ENCODE peak calls at places on chromosomes 12 and 14, in five cellular contexts. One of them, this sample, is unnamed. For H3K4me1, the result is how much of the 10 kb centered on the place peaks cover.

GRCh38 chr12:53052419-53053222 is 2.8 kb downstream of the TNS2 start:
- DNase-seq in HCT116: no peak
- DNase-seq in GM12878: no peak
- DNase-seq in K562: no peak
- DNase-seq in H1: no peak
- DNase-seq in this sample: no peak

GRCh38 chr12:115451785-115452736 is 768.1 kb upstream of the TBX3 start:
- DNase-seq in HCT116: no peak
- DNase-seq in H1: peak
- DNase-seq in GM12878: no peak
- DNase-seq in K562: peak
- DNase-seq in this sample: peak

GRCh38 chr14:75667099-75667498 is 6.1 kb downstream of the TTLL5 start:
- DNase-seq in HCT116: no peak
- DNase-seq in GM12878: no peak
- DNase-seq in K562: no peak
- DNase-seq in H1: no peak
- DNase-seq in this sample: no peak

GRCh38 chr14:61526405-61527312 is 168.7 kb upstream of the HIF1A start:
- DNase-seq in H1: no peak
- DNase-seq in HCT116: no peak
- DNase-seq in K562: no peak
- DNase-seq in GM12878: no peak
- DNase-seq in this sample: no peak

GRCh38 chr12:28974166-28974565 is 174.9 kb upstream of the FAR2 start:
- DNase-seq in HCT116: no peak
- DNase-seq in H1: no peak
- DNase-seq in K562: no peak
- DNase-seq in GM12878: no peak
- DNase-seq in this sample: no peak

GRCh38 chr12:57211791-57212700 is 4.5 kb upstream of the NXPH4 start:
- DNase-seq in GM12878: no peak
- DNase-seq in K562: no peak
- DNase-seq in HCT116: no peak
- DNase-seq in H1: no peak
- DNase-seq in this sample: no peak

GRCh38 chr12:47808049-47808448 is 11.7 kb downstream of the HDAC7 start:
- DNase-seq in GM12878: peak
- DNase-seq in H1: no peak
- DNase-seq in HCT116: no peak
- DNase-seq in K562: peak
- DNase-seq in this sample: no peak

GRCh38 chr12:83954071-83954789 is 958.4 kb downstream of the SLC6A15 start:
- DNase-seq in HCT116: no peak
- DNase-seq in GM12878: no peak
- DNase-seq in K562: no peak
- DNase-seq in H1: no peak
- DNase-seq in this sample: no peak

GRCh38 chr14:33986804-33987203 is 35.9 kb upstream of the EGLN3 start:
- DNase-seq in K562: no peak
- DNase-seq in HCT116: peak
- DNase-seq in H1: no peak
- DNase-seq in GM12878: no peak
- DNase-seq in this sample: no peak

GRCh38 chr14:35155962-35156361 is 33.6 kb downstream of the PRORP start:
- DNase-seq in K562: no peak
- DNase-seq in HCT116: no peak
- DNase-seq in H1: no peak
- DNase-seq in GM12878: no peak
- DNase-seq in this sample: no peak

GRCh38 chr14:77523109-77523508 is 24.5 kb upstream of the ISM2 start:
- DNase-seq in HCT116: no peak
- DNase-seq in K562: no peak
- DNase-seq in GM12878: no peak
- DNase-seq in H1: no peak
- DNase-seq in this sample: no peak

GRCh38 chr12:120468846-120469449 is 600 bp downstream of the SRSF9 start:
- DNase-seq in GM12878: no peak
- DNase-seq in HCT116: no peak
- DNase-seq in K562: peak
- DNase-seq in H1: no peak
- DNase-seq in this sample: no peak

GRCh38 chr14:103729496-103730448 is 14.2 kb downstream of the ZFYVE21 start:
- DNase-seq in K562: no peak
- DNase-seq in H1: no peak
- DNase-seq in HCT116: no peak
- DNase-seq in GM12878: no peak
- DNase-seq in this sample: no peak

GRCh38 chr14:22640192-22640591 is 4.0 kb downstream of the OR6J1 start:
- DNase-seq in K562: no peak
- DNase-seq in H1: no peak
- DNase-seq in GM12878: no peak
- DNase-seq in HCT116: no peak
- DNase-seq in this sample: no peak

GRCh38 chr12:97046901-97047300 is 139.8 kb downstream of the NEDD1 start:
- DNase-seq in K562: no peak
- DNase-seq in HCT116: no peak
- DNase-seq in GM12878: no peak
- DNase-seq in H1: no peak
- DNase-seq in this sample: no peak

GRCh38 chr14:40280652-40281051 is 848.4 kb upstream of the FBXO33 start:
- DNase-seq in K562: no peak
- DNase-seq in GM12878: no peak
- DNase-seq in H1: no peak
- DNase-seq in HCT116: no peak
- DNase-seq in this sample: no peak

GRCh38 chr14:68819260-68819691 is 26.4 kb upstream of the ZFP36L1 start:
- DNase-seq in K562: peak
- DNase-seq in H1: peak
- DNase-seq in HCT116: peak
- DNase-seq in GM12878: no peak
- DNase-seq in this sample: peak

GRCh38 chr12:51631591-51631990 is 40.6 kb downstream of the SCN8A start:
- DNase-seq in GM12878: no peak
- DNase-seq in HCT116: peak
- DNase-seq in K562: no peak
- DNase-seq in H1: no peak
- DNase-seq in this sample: no peak

GRCh38 chr14:103402700-103403099 is 17.5 kb downstream of the MARK3 start:
- DNase-seq in GM12878: no peak
- DNase-seq in H1: no peak
- DNase-seq in K562: no peak
- DNase-seq in HCT116: no peak
- DNase-seq in this sample: no peak

GRCh38 chr12:120100630-120101029 is 15.9 kb downstream of the RAB35 start:
- DNase-seq in GM12878: no peak
- DNase-seq in H1: no peak
- DNase-seq in HCT116: no peak
- DNase-seq in K562: no peak
- DNase-seq in this sample: no peak

GRCh38 chr14:60008042-60008441 is 83.7 kb upstream of the PCNX4 start:
- DNase-seq in GM12878: no peak
- DNase-seq in HCT116: no peak
- DNase-seq in K562: no peak
- DNase-seq in H1: no peak
- DNase-seq in this sample: no peak

GRCh38 chr14:93733231-93733630 is 55.1 kb downstream of the PRIMA1 start:
- DNase-seq in H1: no peak
- DNase-seq in GM12878: no peak
- DNase-seq in K562: no peak
- DNase-seq in HCT116: no peak
- DNase-seq in this sample: no peak

GRCh38 chr12:98788396-98788795 is 143.3 kb downstream of the APAF1 start:
- DNase-seq in GM12878: no peak
- DNase-seq in K562: no peak
- DNase-seq in HCT116: no peak
- DNase-seq in H1: no peak
- DNase-seq in this sample: no peak

GRCh38 chr12:51218607-51219161 is 822 bp upstream of the POU6F1 start:
- DNase-seq in HCT116: no peak
- DNase-seq in H1: peak
- DNase-seq in GM12878: no peak
- DNase-seq in K562: peak
- DNase-seq in this sample: peak

GRCh38 chr12:43282106-43282505 is 269.9 kb downstream of the ADAMTS20 start:
- DNase-seq in H1: no peak
- DNase-seq in HCT116: peak
- DNase-seq in GM12878: no peak
- DNase-seq in K562: no peak
- DNase-seq in this sample: no peak

GRCh38 chr12:27523305-27523641 is 733 bp upstream of the PPFIBP1 start:
- DNase-seq in K562: peak
- DNase-seq in H1: no peak
- DNase-seq in HCT116: no peak
- DNase-seq in GM12878: no peak
- DNase-seq in this sample: no peak

GRCh38 chr12:27524489-27524835 is 456 bp downstream of the PPFIBP1 start:
- DNase-seq in GM12878: no peak
- DNase-seq in HCT116: no peak
- DNase-seq in K562: no peak
- DNase-seq in H1: no peak
- DNase-seq in this sample: no peak

GRCh38 chr12:27523642-27524488 is at the start of gene PPFIBP1:
- DNase-seq in GM12878: peak
- DNase-seq in H1: peak
- DNase-seq in K562: peak
- DNase-seq in HCT116: peak
- DNase-seq in this sample: peak

GRCh38 chr12:27524839-27525238 is 833 bp downstream of the PPFIBP1 start:
- DNase-seq in HCT116: no peak
- DNase-seq in GM12878: no peak
- DNase-seq in H1: no peak
- DNase-seq in K562: no peak
- DNase-seq in this sample: no peak

DNA sequence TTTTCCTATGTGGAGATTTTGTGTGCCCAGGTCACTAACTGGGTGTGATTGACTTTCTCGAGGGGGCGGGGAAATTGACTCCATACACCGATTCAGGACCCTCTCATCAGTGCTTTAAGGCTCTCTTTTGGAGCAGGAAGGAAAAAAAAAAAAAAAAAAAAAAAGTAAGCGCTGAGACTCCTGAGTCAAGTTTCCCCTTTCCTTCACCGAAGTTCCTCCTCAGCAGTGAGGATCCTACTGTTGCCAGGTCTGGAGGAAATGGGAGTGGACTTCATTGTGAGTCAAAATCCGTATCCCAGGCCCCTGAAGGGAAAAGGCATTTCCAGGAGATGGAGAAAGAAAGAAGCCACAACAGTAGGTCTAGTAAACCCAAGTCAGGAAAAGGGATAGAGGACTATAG is 1.4 kb downstream of the PPFIBP1 start:
- DNase-seq in GM12878: no peak
- DNase-seq in K562: no peak
- DNase-seq in HCT116: no peak
- DNase-seq in H1: no peak
- DNase-seq in this sample: peak
- H3K4me1 ChIP-seq in GM12878: under half
- H3K4me1 ChIP-seq in K562: under half
- H3K4me1 ChIP-seq in HCT116: under half
- H3K4me1 ChIP-seq in H1: under half
- H3K4me1 ChIP-seq in this sample: under half

GRCh38 chr12:81615031-81615430 is 144.1 kb downstream of the PPFIA2 start:
- DNase-seq in HCT116: no peak
- DNase-seq in GM12878: no peak
- DNase-seq in H1: no peak
- DNase-seq in K562: no peak
- DNase-seq in this sample: no peak

GRCh38 chr12:81617915-81618314 is 141.2 kb downstream of the PPFIA2 start:
- DNase-seq in GM12878: no peak
- DNase-seq in H1: no peak
- DNase-seq in K562: no peak
- DNase-seq in HCT116: no peak
- DNase-seq in this sample: no peak
- TF ChIP-seq YY1 in GM12878: no peak
- TF ChIP-seq YY1 in H1: no peak
- TF ChIP-seq YY1 in K562: no peak
- TF ChIP-seq YY1 in HCT116: no peak
- TF ChIP-seq YY1 in this sample: no peak

GRCh38 chr12:107451246-107451645 is 234.4 kb upstream of the PWP1 start:
- DNase-seq in GM12878: no peak
- DNase-seq in HCT116: no peak
- DNase-seq in K562: no peak
- DNase-seq in H1: no peak
- DNase-seq in this sample: no peak

GRCh38 chr12:107449891-107450290 is 235.7 kb upstream of the PWP1 start:
- DNase-seq in HCT116: no peak
- DNase-seq in K562: no peak
- DNase-seq in H1: no peak
- DNase-seq in GM12878: no peak
- DNase-seq in this sample: no peak

GRCh38 chr12:107448198-107448597 is 237.4 kb upstream of the PWP1 start:
- DNase-seq in K562: peak
- DNase-seq in GM12878: no peak
- DNase-seq in H1: peak
- DNase-seq in HCT116: peak
- DNase-seq in this sample: peak

GRCh38 chr12:107447336-107447735 is 238.3 kb upstream of the PWP1 start:
- DNase-seq in GM12878: no peak
- DNase-seq in H1: no peak
- DNase-seq in HCT116: no peak
- DNase-seq in K562: no peak
- DNase-seq in this sample: no peak

GRCh38 chr12:107450541-107450940 is 235.1 kb upstream of the PWP1 start:
- DNase-seq in HCT116: no peak
- DNase-seq in H1: no peak
- DNase-seq in K562: no peak
- DNase-seq in GM12878: no peak
- DNase-seq in this sample: no peak
- H3K4me1 ChIP-seq in HCT116: under half
- H3K4me1 ChIP-seq in H1: under half
- H3K4me1 ChIP-seq in K562: under half
- H3K4me1 ChIP-seq in GM12878: under half
- H3K4me1 ChIP-seq in this sample: under half

DNA sequence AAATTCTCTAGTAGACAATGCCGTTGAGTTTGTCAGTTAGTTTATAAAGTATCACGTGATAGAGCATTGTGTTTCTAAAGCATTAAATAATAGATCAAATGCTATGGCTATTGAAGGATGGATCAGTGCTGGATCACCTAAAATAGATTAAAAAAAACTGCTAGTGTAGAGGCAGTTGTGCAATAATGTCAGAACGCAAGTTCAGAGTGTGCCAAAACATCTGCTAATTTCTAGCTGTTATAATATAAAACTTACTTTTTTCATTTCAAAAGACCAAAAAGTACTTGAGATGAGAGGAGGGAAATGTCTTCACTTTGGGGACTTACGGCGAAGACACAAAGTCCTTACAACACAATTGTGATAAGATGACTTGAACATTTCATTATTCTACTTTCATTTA is 154.5 kb upstream of the PDE3A start:
- DNase-seq in HCT116: no peak
- DNase-seq in H1: no peak
- DNase-seq in GM12878: no peak
- DNase-seq in K562: no peak
- DNase-seq in this sample: no peak
- TF ChIP-seq YY1 in HCT116: no peak
- TF ChIP-seq YY1 in H1: no peak
- TF ChIP-seq YY1 in GM12878: no peak
- TF ChIP-seq YY1 in K562: no peak
- TF ChIP-seq YY1 in this sample: no peak

GRCh38 chr12:124656214-124656516 is 88.8 kb upstream of the NCOR2 start:
- DNase-seq in HCT116: no peak
- DNase-seq in GM12878: no peak
- DNase-seq in K562: no peak
- DNase-seq in H1: no peak
- DNase-seq in this sample: no peak
- H3K4me1 ChIP-seq in HCT116: under half
- H3K4me1 ChIP-seq in GM12878: under half
- H3K4me1 ChIP-seq in K562: under half
- H3K4me1 ChIP-seq in H1: under half
- H3K4me1 ChIP-seq in this sample: under half